ENCODE peak calls at places on chromosomes 2 and 18, in seven cellular contexts. One of them, this sample, is unnamed.

GRCh38 chr2:123073371-123073770 is 951.7 kb upstream of the CNTNAP5 start:
- DNase-seq in suprapubic skin: no peak
- DNase-seq in caudate nucleus: no peak
- DNase-seq in heart left ventricle: no peak
- DNase-seq in tibial nerve: no peak
- DNase-seq in substantia nigra: no peak
- DNase-seq in left lung: no peak
- DNase-seq in this sample: no peak

GRCh38 chr18:40357536-40357935 is 1597.5 kb upstream of the PIK3C3 start:
- DNase-seq in suprapubic skin: no peak
- DNase-seq in caudate nucleus: no peak
- DNase-seq in heart left ventricle: no peak
- DNase-seq in tibial nerve: no peak
- DNase-seq in substantia nigra: no peak
- DNase-seq in left lung: no peak
- DNase-seq in this sample: no peak

GRCh38 chr2:165056585-165056984 is 101.3 kb upstream of the SLC38A11 start:
- DNase-seq in suprapubic skin: no peak
- DNase-seq in caudate nucleus: no peak
- DNase-seq in heart left ventricle: no peak
- DNase-seq in tibial nerve: no peak
- DNase-seq in substantia nigra: no peak
- DNase-seq in left lung: no peak
- DNase-seq in this sample: no peak

GRCh38 chr2:169928463-169928864 is 101.2 kb downstream of the UBR3 start:
- DNase-seq in suprapubic skin: no peak
- DNase-seq in caudate nucleus: no peak
- DNase-seq in heart left ventricle: no peak
- DNase-seq in tibial nerve: no peak
- DNase-seq in substantia nigra: no peak
- DNase-seq in left lung: no peak
- DNase-seq in this sample: no peak

GRCh38 chr18:79508565-79509535 is 113.1 kb downstream of the NFATC1 start:
- DNase-seq in suprapubic skin: peak; percentile 77
- DNase-seq in caudate nucleus: no peak
- DNase-seq in heart left ventricle: peak; percentile 26
- DNase-seq in tibial nerve: peak; percentile 13
- DNase-seq in substantia nigra: no peak
- DNase-seq in left lung: peak; percentile 80
- DNase-seq in this sample: no peak

GRCh38 chr18:2606335-2606734 is 35.0 kb downstream of the NDC80 start:
- DNase-seq in suprapubic skin: no peak
- DNase-seq in caudate nucleus: no peak
- DNase-seq in heart left ventricle: no peak
- DNase-seq in tibial nerve: no peak
- DNase-seq in substantia nigra: no peak
- DNase-seq in left lung: no peak
- DNase-seq in this sample: peak; percentile 49

GRCh38 chr2:142531375-142531774 is 346.1 kb upstream of the KYNU start:
- DNase-seq in suprapubic skin: no peak
- DNase-seq in caudate nucleus: no peak
- DNase-seq in heart left ventricle: no peak
- DNase-seq in tibial nerve: no peak
- DNase-seq in substantia nigra: no peak
- DNase-seq in left lung: no peak
- DNase-seq in this sample: no peak

GRCh38 chr2:167212054-167212648 is 323.9 kb downstream of the XIRP2 start:
- DNase-seq in suprapubic skin: no peak
- DNase-seq in caudate nucleus: no peak
- DNase-seq in heart left ventricle: peak; percentile 29
- DNase-seq in tibial nerve: no peak
- DNase-seq in substantia nigra: no peak
- DNase-seq in left lung: no peak
- DNase-seq in this sample: no peak

GRCh38 chr2:71327916-71328315 is 3.7 kb upstream of the ZNF638 start:
- DNase-seq in suprapubic skin: no peak
- DNase-seq in caudate nucleus: no peak
- DNase-seq in heart left ventricle: no peak
- DNase-seq in tibial nerve: no peak
- DNase-seq in substantia nigra: no peak
- DNase-seq in left lung: no peak
- DNase-seq in this sample: no peak

GRCh38 chr2:30074023-30074422 is 72.8 kb upstream of the YPEL5 start:
- DNase-seq in suprapubic skin: no peak
- DNase-seq in caudate nucleus: no peak
- DNase-seq in heart left ventricle: no peak
- DNase-seq in tibial nerve: no peak
- DNase-seq in substantia nigra: no peak
- DNase-seq in left lung: no peak
- DNase-seq in this sample: no peak

GRCh38 chr18:23038712-23039111 is 96.6 kb upstream of the CABLES1 start:
- DNase-seq in suprapubic skin: no peak
- DNase-seq in caudate nucleus: no peak
- DNase-seq in heart left ventricle: no peak
- DNase-seq in tibial nerve: no peak
- DNase-seq in substantia nigra: no peak
- DNase-seq in left lung: no peak
- DNase-seq in this sample: no peak

GRCh38 chr2:11411768-11412448 is 54.1 kb downstream of the E2F6 start:
- DNase-seq in suprapubic skin: no peak
- DNase-seq in caudate nucleus: no peak
- DNase-seq in heart left ventricle: peak; percentile 61
- DNase-seq in tibial nerve: no peak
- DNase-seq in substantia nigra: peak; percentile 46
- DNase-seq in left lung: no peak
- DNase-seq in this sample: no peak

GRCh38 chr2:187404431-187405110 is 43.5 kb downstream of the CALCRL start:
- DNase-seq in suprapubic skin: no peak
- DNase-seq in caudate nucleus: no peak
- DNase-seq in heart left ventricle: no peak
- DNase-seq in tibial nerve: no peak
- DNase-seq in substantia nigra: no peak
- DNase-seq in left lung: no peak
- DNase-seq in this sample: no peak

GRCh38 chr2:240820607-240821428 is 799 bp upstream of the KIF1A start:
- DNase-seq in suprapubic skin: no peak
- DNase-seq in caudate nucleus: no peak
- DNase-seq in heart left ventricle: no peak
- DNase-seq in tibial nerve: no peak
- DNase-seq in substantia nigra: peak; percentile 59
- DNase-seq in left lung: peak; percentile 67
- DNase-seq in this sample: no peak

GRCh38 chr2:160517731-160518130 is 24.1 kb upstream of the RBMS1 start:
- DNase-seq in suprapubic skin: no peak
- DNase-seq in caudate nucleus: no peak
- DNase-seq in heart left ventricle: no peak
- DNase-seq in tibial nerve: no peak
- DNase-seq in substantia nigra: no peak
- DNase-seq in left lung: no peak
- DNase-seq in this sample: no peak

GRCh38 chr2:235654115-235654514 is 160.3 kb downstream of the AGAP1 start:
- DNase-seq in suprapubic skin: no peak
- DNase-seq in caudate nucleus: no peak
- DNase-seq in heart left ventricle: no peak
- DNase-seq in tibial nerve: no peak
- DNase-seq in substantia nigra: no peak
- DNase-seq in left lung: no peak
- DNase-seq in this sample: no peak

GRCh38 chr2:154092571-154092970 is 220.8 kb downstream of the GALNT13 start:
- DNase-seq in suprapubic skin: no peak
- DNase-seq in caudate nucleus: no peak
- DNase-seq in heart left ventricle: no peak
- DNase-seq in tibial nerve: no peak
- DNase-seq in substantia nigra: no peak
- DNase-seq in left lung: no peak
- DNase-seq in this sample: no peak

GRCh38 chr2:204973546-204974071 is 428.3 kb downstream of the PARD3B start:
- DNase-seq in suprapubic skin: no peak
- DNase-seq in caudate nucleus: no peak
- DNase-seq in heart left ventricle: no peak
- DNase-seq in tibial nerve: no peak
- DNase-seq in substantia nigra: no peak
- DNase-seq in left lung: no peak
- DNase-seq in this sample: no peak

GRCh38 chr2:221518201-221518936 is 53.7 kb downstream of the EPHA4 start:
- DNase-seq in suprapubic skin: no peak
- DNase-seq in caudate nucleus: no peak
- DNase-seq in heart left ventricle: no peak
- DNase-seq in tibial nerve: no peak
- DNase-seq in substantia nigra: no peak
- DNase-seq in left lung: no peak
- DNase-seq in this sample: peak; percentile 89

GRCh38 chr2:66236816-66237469 is 198.0 kb upstream of the MEIS1 start:
- DNase-seq in suprapubic skin: no peak
- DNase-seq in caudate nucleus: no peak
- DNase-seq in heart left ventricle: no peak
- DNase-seq in tibial nerve: no peak
- DNase-seq in substantia nigra: no peak
- DNase-seq in left lung: no peak
- DNase-seq in this sample: no peak

GRCh38 chr2:66237470-66238354 is 197.2 kb upstream of the MEIS1 start:
- DNase-seq in suprapubic skin: no peak
- DNase-seq in caudate nucleus: no peak
- DNase-seq in heart left ventricle: no peak
- DNase-seq in tibial nerve: no peak
- DNase-seq in substantia nigra: no peak
- DNase-seq in left lung: no peak
- DNase-seq in this sample: no peak

GRCh38 chr2:66242099-66242498 is 192.8 kb upstream of the MEIS1 start:
- DNase-seq in suprapubic skin: no peak
- DNase-seq in caudate nucleus: no peak
- DNase-seq in heart left ventricle: no peak
- DNase-seq in tibial nerve: no peak
- DNase-seq in substantia nigra: no peak
- DNase-seq in left lung: no peak
- DNase-seq in this sample: no peak

GRCh38 chr2:66239655-66240054 is 195.3 kb upstream of the MEIS1 start:
- DNase-seq in suprapubic skin: no peak
- DNase-seq in caudate nucleus: no peak
- DNase-seq in heart left ventricle: no peak
- DNase-seq in tibial nerve: no peak
- DNase-seq in substantia nigra: no peak
- DNase-seq in left lung: no peak
- DNase-seq in this sample: no peak

GRCh38 chr2:66240284-66240683 is 194.6 kb upstream of the MEIS1 start:
- DNase-seq in suprapubic skin: no peak
- DNase-seq in caudate nucleus: no peak
- DNase-seq in heart left ventricle: no peak
- DNase-seq in tibial nerve: no peak
- DNase-seq in substantia nigra: no peak
- DNase-seq in left lung: no peak
- DNase-seq in this sample: no peak
- H3K27ac ChIP-seq in suprapubic skin: peak overlapping the region; percentile 83
- H3K27ac ChIP-seq in caudate nucleus: no peak overlapping the region
- H3K27ac ChIP-seq in heart left ventricle: no peak overlapping the region
- H3K27ac ChIP-seq in tibial nerve: peak overlapping the region; percentile 6
- H3K27ac ChIP-seq in substantia nigra: no peak overlapping the region
- H3K27ac ChIP-seq in left lung: no peak overlapping the region
- H3K27ac ChIP-seq in this sample: no peak overlapping the region

GRCh38 chr2:34031097-34031496 is 432.0 kb upstream of the FAM98A start:
- DNase-seq in suprapubic skin: no peak
- DNase-seq in caudate nucleus: no peak
- DNase-seq in heart left ventricle: no peak
- DNase-seq in tibial nerve: no peak
- DNase-seq in substantia nigra: no peak
- DNase-seq in left lung: no peak
- DNase-seq in this sample: no peak
- H3K27ac ChIP-seq in suprapubic skin: no peak overlapping the region
- H3K27ac ChIP-seq in caudate nucleus: no peak overlapping the region
- H3K27ac ChIP-seq in heart left ventricle: no peak overlapping the region
- H3K27ac ChIP-seq in tibial nerve: no peak overlapping the region
- H3K27ac ChIP-seq in substantia nigra: no peak overlapping the region
- H3K27ac ChIP-seq in left lung: no peak overlapping the region
- H3K27ac ChIP-seq in this sample: no peak overlapping the region

DNA sequence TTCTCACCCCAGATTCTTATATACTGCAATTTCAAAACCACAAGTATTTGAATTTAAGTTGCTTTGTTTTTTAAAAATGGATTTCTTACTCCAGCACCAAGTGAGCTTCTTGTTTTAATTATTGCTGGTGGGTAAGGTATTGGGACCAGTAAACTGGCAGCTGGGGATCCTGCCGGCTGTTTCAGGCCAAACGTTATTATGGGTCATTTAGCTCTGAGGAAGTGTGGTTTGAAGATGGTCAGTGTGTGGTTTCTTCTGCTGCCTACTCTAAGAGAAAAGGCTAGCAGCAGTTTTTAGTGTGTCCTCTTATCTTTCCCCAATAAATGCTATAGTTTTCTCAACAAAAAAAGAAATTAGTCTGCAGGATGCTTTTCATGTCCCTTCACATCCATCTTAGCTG is 30.6 kb downstream of the CFAP221 start:
- DNase-seq in suprapubic skin: no peak
- DNase-seq in caudate nucleus: no peak
- DNase-seq in heart left ventricle: no peak
- DNase-seq in tibial nerve: no peak
- DNase-seq in substantia nigra: no peak
- DNase-seq in left lung: no peak
- DNase-seq in this sample: no peak
- H3K27ac ChIP-seq in suprapubic skin: no peak overlapping the region
- H3K27ac ChIP-seq in caudate nucleus: no peak overlapping the region
- H3K27ac ChIP-seq in heart left ventricle: no peak overlapping the region
- H3K27ac ChIP-seq in tibial nerve: no peak overlapping the region
- H3K27ac ChIP-seq in substantia nigra: no peak overlapping the region
- H3K27ac ChIP-seq in left lung: no peak overlapping the region
- H3K27ac ChIP-seq in this sample: no peak overlapping the region

GRCh38 chr2:136127356-136127755 is 9.4 kb upstream of the CXCR4 start:
- DNase-seq in suprapubic skin: no peak
- DNase-seq in caudate nucleus: no peak
- DNase-seq in heart left ventricle: no peak
- DNase-seq in tibial nerve: no peak
- DNase-seq in substantia nigra: no peak
- DNase-seq in left lung: no peak
- DNase-seq in this sample: no peak

GRCh38 chr2:136122654-136123053 is 4.7 kb upstream of the CXCR4 start:
- DNase-seq in suprapubic skin: no peak
- DNase-seq in caudate nucleus: no peak
- DNase-seq in heart left ventricle: no peak
- DNase-seq in tibial nerve: no peak
- DNase-seq in substantia nigra: no peak
- DNase-seq in left lung: no peak
- DNase-seq in this sample: no peak

GRCh38 chr2:136126527-136126926 is 8.6 kb upstream of the CXCR4 start:
- DNase-seq in suprapubic skin: no peak
- DNase-seq in caudate nucleus: no peak
- DNase-seq in heart left ventricle: no peak
- DNase-seq in tibial nerve: no peak
- DNase-seq in substantia nigra: no peak
- DNase-seq in left lung: no peak
- DNase-seq in this sample: no peak

GRCh38 chr2:136126021-136126420 is 8.1 kb upstream of the CXCR4 start:
- DNase-seq in suprapubic skin: no peak
- DNase-seq in caudate nucleus: no peak
- DNase-seq in heart left ventricle: no peak
- DNase-seq in tibial nerve: no peak
- DNase-seq in substantia nigra: no peak
- DNase-seq in left lung: no peak
- DNase-seq in this sample: no peak

DNA sequence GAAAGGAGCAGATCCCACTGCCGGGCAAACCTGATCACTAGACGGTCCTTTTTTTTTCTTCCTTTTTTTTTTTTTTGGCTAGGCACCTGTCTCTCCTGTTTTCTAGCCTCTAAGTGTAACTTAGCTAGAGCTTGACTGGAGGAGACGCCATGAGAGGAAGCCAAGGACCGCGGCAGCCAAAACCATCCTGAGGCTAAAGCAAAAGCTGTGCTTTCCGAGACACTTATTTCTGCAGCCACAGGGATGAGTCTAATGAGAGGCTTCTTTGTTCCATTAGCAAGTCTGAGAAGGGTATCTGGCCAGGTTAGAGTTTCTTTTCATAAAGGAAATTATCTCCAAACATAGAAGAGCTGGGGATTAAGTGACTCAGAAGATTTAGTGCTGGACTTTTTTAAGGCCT is 7.3 kb upstream of the CXCR4 start:
- DNase-seq in suprapubic skin: no peak
- DNase-seq in caudate nucleus: no peak
- DNase-seq in heart left ventricle: no peak
- DNase-seq in tibial nerve: no peak
- DNase-seq in substantia nigra: no peak
- DNase-seq in left lung: no peak
- DNase-seq in this sample: no peak
- H3K27ac ChIP-seq in suprapubic skin: no peak overlapping the region
- H3K27ac ChIP-seq in caudate nucleus: no peak overlapping the region
- H3K27ac ChIP-seq in heart left ventricle: peak overlapping the region; percentile 35
- H3K27ac ChIP-seq in tibial nerve: peak overlapping the region; percentile 34
- H3K27ac ChIP-seq in substantia nigra: no peak overlapping the region
- H3K27ac ChIP-seq in left lung: no peak overlapping the region
- H3K27ac ChIP-seq in this sample: peak overlapping the region; percentile 6